ENCODE peak calls at places on chromosomes 5 and 9, in ten cellular contexts. One of them, this sample, is unnamed.

GRCh38 chr5:150486402-150487198 is 21.3 kb upstream of the NDST1 start:
- DNase-seq in GM23248: peak; percentile 70
- DNase-seq in nephron progenitor cell: peak; percentile 79
- DNase-seq in AG04450: no peak
- DNase-seq in aorta: peak; percentile 85
- DNase-seq in GM12878: no peak
- DNase-seq in stimulated activated CD4-positive, alpha-beta T cell treated with anti-CD3 and anti-CD28 coated beads, Interleukin-1b, Interleukin-23, amount 100 ng/mL, for 24 hours: no peak
- DNase-seq in CD4-positive, alpha-beta T cell: peak; percentile 51
- DNase-seq in COR-L47: peak; percentile 57
- DNase-seq in NCI-H1694 treated with DMSO at 0.1 percent for 48 hours: no peak
- DNase-seq in this sample: no peak

GRCh38 chr5:37665272-37665671 is 174.6 kb downstream of the GDNF start:
- DNase-seq in GM12878: no peak
- DNase-seq in COR-L47: no peak
- DNase-seq in aorta: no peak
- DNase-seq in nephron progenitor cell: no peak
- DNase-seq in AG04450: peak; percentile 43
- DNase-seq in CD4-positive, alpha-beta T cell: no peak
- DNase-seq in NCI-H1694 treated with DMSO at 0.1 percent for 48 hours: peak; percentile 45
- DNase-seq in GM23248: no peak
- DNase-seq in stimulated activated CD4-positive, alpha-beta T cell treated with anti-CD3 and anti-CD28 coated beads, Interleukin-1b, Interleukin-23, amount 100 ng/mL, for 24 hours: no peak
- DNase-seq in this sample: no peak

GRCh38 chr9:130421802-130422276 is 22.9 kb upstream of the ASS1 start:
- DNase-seq in stimulated activated CD4-positive, alpha-beta T cell treated with anti-CD3 and anti-CD28 coated beads, Interleukin-1b, Interleukin-23, amount 100 ng/mL, for 24 hours: no peak
- DNase-seq in CD4-positive, alpha-beta T cell: no peak
- DNase-seq in AG04450: peak; percentile 81
- DNase-seq in nephron progenitor cell: no peak
- DNase-seq in GM23248: peak; percentile 77
- DNase-seq in COR-L47: peak; percentile 79
- DNase-seq in aorta: peak; percentile 47
- DNase-seq in GM12878: no peak
- DNase-seq in NCI-H1694 treated with DMSO at 0.1 percent for 48 hours: peak; percentile 92
- DNase-seq in this sample: peak; percentile 10

GRCh38 chr9:79895232-79895631 is 323.5 kb downstream of the TLE4 start:
- DNase-seq in nephron progenitor cell: peak; percentile 25
- DNase-seq in GM12878: no peak
- DNase-seq in GM23248: no peak
- DNase-seq in COR-L47: no peak
- DNase-seq in AG04450: no peak
- DNase-seq in CD4-positive, alpha-beta T cell: no peak
- DNase-seq in NCI-H1694 treated with DMSO at 0.1 percent for 48 hours: no peak
- DNase-seq in stimulated activated CD4-positive, alpha-beta T cell treated with anti-CD3 and anti-CD28 coated beads, Interleukin-1b, Interleukin-23, amount 100 ng/mL, for 24 hours: no peak
- DNase-seq in aorta: no peak
- DNase-seq in this sample: no peak

GRCh38 chr5:134007581-134008256 is 2.9 kb upstream of the VDAC1 start:
- DNase-seq in CD4-positive, alpha-beta T cell: no peak
- DNase-seq in AG04450: no peak
- DNase-seq in NCI-H1694 treated with DMSO at 0.1 percent for 48 hours: no peak
- DNase-seq in COR-L47: no peak
- DNase-seq in GM12878: no peak
- DNase-seq in aorta: no peak
- DNase-seq in GM23248: no peak
- DNase-seq in nephron progenitor cell: peak; percentile 50
- DNase-seq in stimulated activated CD4-positive, alpha-beta T cell treated with anti-CD3 and anti-CD28 coated beads, Interleukin-1b, Interleukin-23, amount 100 ng/mL, for 24 hours: no peak
- DNase-seq in this sample: no peak

GRCh38 chr9:107039546-107039945 is 176.6 kb downstream of the ZNF462 start:
- DNase-seq in NCI-H1694 treated with DMSO at 0.1 percent for 48 hours: no peak
- DNase-seq in GM12878: peak; percentile 74
- DNase-seq in GM23248: peak; percentile 51
- DNase-seq in stimulated activated CD4-positive, alpha-beta T cell treated with anti-CD3 and anti-CD28 coated beads, Interleukin-1b, Interleukin-23, amount 100 ng/mL, for 24 hours: no peak
- DNase-seq in COR-L47: peak; percentile 2
- DNase-seq in aorta: no peak
- DNase-seq in nephron progenitor cell: no peak
- DNase-seq in AG04450: no peak
- DNase-seq in CD4-positive, alpha-beta T cell: no peak
- DNase-seq in this sample: no peak

GRCh38 chr5:58235279-58235678 is 224.6 kb downstream of the PLK2 start:
- DNase-seq in stimulated activated CD4-positive, alpha-beta T cell treated with anti-CD3 and anti-CD28 coated beads, Interleukin-1b, Interleukin-23, amount 100 ng/mL, for 24 hours: no peak
- DNase-seq in GM12878: no peak
- DNase-seq in NCI-H1694 treated with DMSO at 0.1 percent for 48 hours: no peak
- DNase-seq in CD4-positive, alpha-beta T cell: no peak
- DNase-seq in COR-L47: no peak
- DNase-seq in aorta: no peak
- DNase-seq in nephron progenitor cell: no peak
- DNase-seq in AG04450: no peak
- DNase-seq in GM23248: peak; percentile 81
- DNase-seq in this sample: no peak

GRCh38 chr5:121105921-121106320 is 641.8 kb downstream of the PRR16 start:
- DNase-seq in GM23248: no peak
- DNase-seq in COR-L47: no peak
- DNase-seq in GM12878: no peak
- DNase-seq in nephron progenitor cell: no peak
- DNase-seq in stimulated activated CD4-positive, alpha-beta T cell treated with anti-CD3 and anti-CD28 coated beads, Interleukin-1b, Interleukin-23, amount 100 ng/mL, for 24 hours: no peak
- DNase-seq in AG04450: no peak
- DNase-seq in CD4-positive, alpha-beta T cell: no peak
- DNase-seq in aorta: no peak
- DNase-seq in NCI-H1694 treated with DMSO at 0.1 percent for 48 hours: no peak
- DNase-seq in this sample: no peak

GRCh38 chr9:88319936-88320747 is 68.1 kb upstream of the SPIN1 start:
- DNase-seq in CD4-positive, alpha-beta T cell: no peak
- DNase-seq in nephron progenitor cell: no peak
- DNase-seq in COR-L47: no peak
- DNase-seq in AG04450: no peak
- DNase-seq in aorta: peak; percentile 60
- DNase-seq in GM12878: no peak
- DNase-seq in stimulated activated CD4-positive, alpha-beta T cell treated with anti-CD3 and anti-CD28 coated beads, Interleukin-1b, Interleukin-23, amount 100 ng/mL, for 24 hours: no peak
- DNase-seq in NCI-H1694 treated with DMSO at 0.1 percent for 48 hours: no peak
- DNase-seq in GM23248: peak; percentile 17
- DNase-seq in this sample: no peak

GRCh38 chr5:34598177-34598794 is 57.8 kb upstream of the RAI14 start:
- DNase-seq in COR-L47: no peak
- DNase-seq in CD4-positive, alpha-beta T cell: no peak
- DNase-seq in NCI-H1694 treated with DMSO at 0.1 percent for 48 hours: no peak
- DNase-seq in AG04450: peak; percentile 75
- DNase-seq in aorta: no peak
- DNase-seq in stimulated activated CD4-positive, alpha-beta T cell treated with anti-CD3 and anti-CD28 coated beads, Interleukin-1b, Interleukin-23, amount 100 ng/mL, for 24 hours: no peak
- DNase-seq in GM23248: peak; percentile 95
- DNase-seq in nephron progenitor cell: no peak
- DNase-seq in GM12878: no peak
- DNase-seq in this sample: no peak

GRCh38 chr9:74803366-74804017 is 84.2 kb downstream of the TRPM6 start:
- DNase-seq in COR-L47: no peak
- DNase-seq in CD4-positive, alpha-beta T cell: no peak
- DNase-seq in aorta: no peak
- DNase-seq in nephron progenitor cell: no peak
- DNase-seq in GM23248: no peak
- DNase-seq in stimulated activated CD4-positive, alpha-beta T cell treated with anti-CD3 and anti-CD28 coated beads, Interleukin-1b, Interleukin-23, amount 100 ng/mL, for 24 hours: no peak
- DNase-seq in NCI-H1694 treated with DMSO at 0.1 percent for 48 hours: no peak
- DNase-seq in GM12878: no peak
- DNase-seq in AG04450: no peak
- DNase-seq in this sample: no peak

GRCh38 chr5:157506066-157506590 is 46.1 kb downstream of the NIPAL4 start:
- DNase-seq in CD4-positive, alpha-beta T cell: no peak
- DNase-seq in stimulated activated CD4-positive, alpha-beta T cell treated with anti-CD3 and anti-CD28 coated beads, Interleukin-1b, Interleukin-23, amount 100 ng/mL, for 24 hours: no peak
- DNase-seq in GM23248: no peak
- DNase-seq in aorta: no peak
- DNase-seq in AG04450: no peak
- DNase-seq in COR-L47: no peak
- DNase-seq in nephron progenitor cell: no peak
- DNase-seq in GM12878: no peak
- DNase-seq in NCI-H1694 treated with DMSO at 0.1 percent for 48 hours: no peak
- DNase-seq in this sample: no peak

GRCh38 chr5:7615566-7616061 is 219.7 kb downstream of the ADCY2 start:
- DNase-seq in CD4-positive, alpha-beta T cell: no peak
- DNase-seq in AG04450: no peak
- DNase-seq in GM23248: peak; percentile 8
- DNase-seq in NCI-H1694 treated with DMSO at 0.1 percent for 48 hours: no peak
- DNase-seq in stimulated activated CD4-positive, alpha-beta T cell treated with anti-CD3 and anti-CD28 coated beads, Interleukin-1b, Interleukin-23, amount 100 ng/mL, for 24 hours: no peak
- DNase-seq in COR-L47: no peak
- DNase-seq in GM12878: no peak
- DNase-seq in nephron progenitor cell: no peak
- DNase-seq in aorta: no peak
- DNase-seq in this sample: no peak

GRCh38 chr5:77743181-77743580 is 33.0 kb downstream of the TBCA start:
- DNase-seq in COR-L47: no peak
- DNase-seq in AG04450: no peak
- DNase-seq in CD4-positive, alpha-beta T cell: no peak
- DNase-seq in stimulated activated CD4-positive, alpha-beta T cell treated with anti-CD3 and anti-CD28 coated beads, Interleukin-1b, Interleukin-23, amount 100 ng/mL, for 24 hours: no peak
- DNase-seq in aorta: no peak
- DNase-seq in NCI-H1694 treated with DMSO at 0.1 percent for 48 hours: no peak
- DNase-seq in nephron progenitor cell: no peak
- DNase-seq in GM23248: peak; percentile 22
- DNase-seq in GM12878: no peak
- DNase-seq in this sample: no peak

GRCh38 chr9:38309324-38310195 is 82.9 kb upstream of the ALDH1B1 start:
- DNase-seq in GM12878: no peak
- DNase-seq in aorta: no peak
- DNase-seq in AG04450: no peak
- DNase-seq in NCI-H1694 treated with DMSO at 0.1 percent for 48 hours: peak; percentile 76
- DNase-seq in COR-L47: no peak
- DNase-seq in GM23248: peak; percentile 35
- DNase-seq in nephron progenitor cell: no peak
- DNase-seq in stimulated activated CD4-positive, alpha-beta T cell treated with anti-CD3 and anti-CD28 coated beads, Interleukin-1b, Interleukin-23, amount 100 ng/mL, for 24 hours: no peak
- DNase-seq in CD4-positive, alpha-beta T cell: no peak
- DNase-seq in this sample: no peak

GRCh38 chr5:138602371-138603000 is 27.3 kb upstream of the HSPA9 start:
- DNase-seq in aorta: no peak
- DNase-seq in nephron progenitor cell: no peak
- DNase-seq in COR-L47: no peak
- DNase-seq in AG04450: no peak
- DNase-seq in NCI-H1694 treated with DMSO at 0.1 percent for 48 hours: no peak
- DNase-seq in CD4-positive, alpha-beta T cell: no peak
- DNase-seq in stimulated activated CD4-positive, alpha-beta T cell treated with anti-CD3 and anti-CD28 coated beads, Interleukin-1b, Interleukin-23, amount 100 ng/mL, for 24 hours: no peak
- DNase-seq in GM23248: no peak
- DNase-seq in GM12878: no peak
- DNase-seq in this sample: no peak

This sample was measured in NCI-H1105.